ENCODE peak calls at places on chromosome 6, in six cellular contexts. K, Q, Z, S, L and I are unnamed samples.

GRCh38 chr6:28875348-28875747 is 48.4 kb downstream of the TRIM27 start:
- DNase-seq in K (no peak), Q (no peak), Z (no peak), S (no peak), L (no peak), I (no peak)

GRCh38 chr6:44289726-44290125 is 19.5 kb downstream of the TMEM151B start:
- DNase-seq in K (no peak), Q (no peak), Z (no peak), S (no peak), L (no peak), I (no peak)

GRCh38 chr6:111207141-111207858 is 120.0 kb downstream of the SLC16A10 start:
- DNase-seq in K (no peak), Q (no peak), Z (no peak), S (no peak), L (no peak), I (no peak)

GRCh38 chr6:158188591-158188990 is 20.4 kb downstream of the GTF2H5 start:
- DNase-seq in K (no peak), Q (no peak), Z (no peak), S (no peak), L (no peak), I (no peak)

GRCh38 chr6:19895866-19896579 is 58.9 kb downstream of the ID4 start:
- DNase-seq in K (no peak), Q (no peak), Z (no peak), S (no peak), L (no peak), I (no peak)

GRCh38 chr6:56246544-56246940 is 838 bp downstream of the COL21A1 start:
- DNase-seq in K (no peak), Q (no peak), Z (no peak), S (no peak), L (no peak), I (no peak)

GRCh38 chr6:39897699-39898098 is 36.6 kb downstream of the MOCS1 start:
- DNase-seq in K (no peak), Q (no peak), Z (no peak), S (no peak), L (no peak), I (no peak)

GRCh38 chr6:148751233-148751632 is 4.4 kb downstream of the UST start:
- DNase-seq in K (no peak), Q (no peak), Z (no peak), S (no peak), L (no peak), I (no peak)

GRCh38 chr6:7727150-7727950 is 1.5 kb downstream of the BMP6 start:
- DNase-seq in K (no peak), Q (peak; percentile 63), Z (no peak), S (no peak), L (peak; percentile 57), I (no peak)

GRCh38 chr6:11969092-11969491 is 43.0 kb upstream of the HIVEP1 start:
- DNase-seq in K (no peak), Q (no peak), Z (no peak), S (no peak), L (peak; percentile 51), I (no peak)

GRCh38 chr6:139230421-139230840 is 61.4 kb downstream of the TXLNB start:
- DNase-seq in K (no peak), Q (no peak), Z (no peak), S (no peak), L (no peak), I (peak; percentile 17)

GRCh38 chr6:128882560-128882959 is 378 bp upstream of the LAMA2 start:
- DNase-seq in K (no peak), Q (no peak), Z (no peak), S (no peak), L (no peak), I (no peak)

GRCh38 chr6:90190752-90191393 is 105.8 kb downstream of the BACH2 start:
- DNase-seq in K (no peak), Q (no peak), Z (no peak), S (no peak), L (no peak), I (no peak)

GRCh38 chr6:90192857-90193256 is 103.8 kb downstream of the BACH2 start:
- DNase-seq in K (no peak), Q (no peak), Z (no peak), S (no peak), L (no peak), I (no peak)

GRCh38 chr6:90195094-90195793 is 101.4 kb downstream of the BACH2 start:
- DNase-seq in K (no peak), Q (no peak), Z (no peak), S (no peak), L (no peak), I (no peak)

GRCh38 chr6:90193359-90193758 is 103.3 kb downstream of the BACH2 start:
- DNase-seq in K (no peak), Q (no peak), Z (no peak), S (no peak), L (no peak), I (no peak)

DNA sequence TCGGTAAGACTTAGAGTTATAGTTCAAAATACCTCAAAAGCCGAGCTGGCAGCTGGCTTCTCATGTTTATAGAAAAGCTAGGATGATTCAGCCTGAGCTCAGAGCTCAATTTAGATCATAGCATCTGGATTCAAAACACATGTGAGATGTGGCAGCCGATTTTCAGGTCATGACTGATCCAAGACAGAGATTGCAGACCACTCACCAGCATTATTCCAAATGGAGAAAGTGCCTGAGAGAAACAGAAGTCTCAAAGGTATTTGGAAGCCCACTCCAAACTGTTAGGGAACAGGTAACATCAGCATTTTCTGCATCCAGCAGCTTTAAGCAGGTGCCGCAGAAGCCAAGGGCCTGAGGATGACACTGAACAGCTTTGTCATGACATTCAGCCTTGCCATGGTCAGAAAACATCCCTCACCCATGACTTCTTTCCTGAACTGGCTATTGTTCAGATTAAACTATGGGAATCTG is 102.2 kb downstream of the BACH2 start:
- DNase-seq in K (no peak), Q (no peak), Z (no peak), S (no peak), L (peak; percentile 66), I (no peak)
- H3K27ac ChIP-seq in K (no peak overlapping the region), Q (no peak overlapping the region), Z (no peak overlapping the region), S (no peak overlapping the region), L (peak overlapping the region; percentile 23), I (no peak overlapping the region)

DNA sequence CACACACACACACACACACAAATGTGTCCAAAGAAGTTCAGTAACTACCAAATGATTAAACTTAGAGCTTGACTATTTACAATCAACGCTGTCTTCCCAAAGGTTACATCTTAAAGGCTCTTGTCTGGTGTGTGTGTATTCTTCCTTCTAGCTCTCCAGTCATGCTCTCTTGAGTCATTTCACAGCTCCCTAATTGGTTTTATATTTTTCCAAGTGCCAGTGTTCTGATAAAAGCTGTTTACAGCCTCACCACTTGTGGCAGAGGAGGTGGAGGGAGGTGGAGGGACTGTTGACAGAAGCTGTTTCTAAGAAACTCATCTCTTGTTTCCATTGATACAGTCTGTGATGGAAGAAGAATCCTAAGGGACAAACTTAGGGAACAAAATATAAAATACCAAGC is 64.0 kb downstream of the QRSL1 start:
- DNase-seq in K (no peak), Q (no peak), Z (no peak), S (no peak), L (no peak), I (no peak)
- H3K4me1 ChIP-seq in K (no peaks in the 10 kb centered on the region), Q (peaks cover 29% of the 10 kb centered on the region), Z (no peaks in the 10 kb centered on the region), S (no peaks in the 10 kb centered on the region), L (peaks cover 16% of the 10 kb centered on the region), I (no peaks in the 10 kb centered on the region)

DNA sequence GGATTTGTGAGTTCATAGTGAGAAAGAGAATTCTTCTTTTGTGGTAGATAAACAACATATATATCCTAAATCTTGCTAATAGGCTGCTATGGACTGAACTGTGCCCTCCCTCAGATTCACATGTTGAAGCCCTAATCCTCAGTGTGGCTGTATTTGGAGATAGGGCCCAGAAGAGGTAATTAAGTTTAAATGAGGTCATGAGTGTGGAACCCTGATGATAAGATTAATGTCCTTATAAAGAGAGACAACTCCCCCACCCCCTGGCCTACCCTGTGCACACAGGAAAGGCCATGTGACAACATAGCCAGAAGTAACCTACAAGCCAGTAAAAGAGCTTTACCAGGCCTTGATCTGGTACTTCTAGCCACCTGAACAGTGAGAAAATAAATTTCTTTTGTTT is 200.1 kb upstream of the EYA4 start:
- DNase-seq in K (no peak), Q (no peak), Z (no peak), S (no peak), L (no peak), I (no peak)
- H3K4me3 ChIP-seq in K (no peak overlapping the region), Q (no peak overlapping the region), Z (no peak overlapping the region), S (no peak overlapping the region), L (no peak overlapping the region), I (no peak overlapping the region)

GRCh38 chr6:80321011-80321410 is 214.5 kb downstream of the BCKDHB start:
- DNase-seq in K (no peak), Q (no peak), Z (no peak), S (no peak), L (no peak), I (no peak)

GRCh38 chr6:80319286-80319685 is 212.8 kb downstream of the BCKDHB start:
- DNase-seq in K (no peak), Q (no peak), Z (no peak), S (no peak), L (no peak), I (no peak)

GRCh38 chr6:80314531-80314930 is 208.1 kb downstream of the BCKDHB start:
- DNase-seq in K (no peak), Q (no peak), Z (no peak), S (no peak), L (no peak), I (no peak)

DNA sequence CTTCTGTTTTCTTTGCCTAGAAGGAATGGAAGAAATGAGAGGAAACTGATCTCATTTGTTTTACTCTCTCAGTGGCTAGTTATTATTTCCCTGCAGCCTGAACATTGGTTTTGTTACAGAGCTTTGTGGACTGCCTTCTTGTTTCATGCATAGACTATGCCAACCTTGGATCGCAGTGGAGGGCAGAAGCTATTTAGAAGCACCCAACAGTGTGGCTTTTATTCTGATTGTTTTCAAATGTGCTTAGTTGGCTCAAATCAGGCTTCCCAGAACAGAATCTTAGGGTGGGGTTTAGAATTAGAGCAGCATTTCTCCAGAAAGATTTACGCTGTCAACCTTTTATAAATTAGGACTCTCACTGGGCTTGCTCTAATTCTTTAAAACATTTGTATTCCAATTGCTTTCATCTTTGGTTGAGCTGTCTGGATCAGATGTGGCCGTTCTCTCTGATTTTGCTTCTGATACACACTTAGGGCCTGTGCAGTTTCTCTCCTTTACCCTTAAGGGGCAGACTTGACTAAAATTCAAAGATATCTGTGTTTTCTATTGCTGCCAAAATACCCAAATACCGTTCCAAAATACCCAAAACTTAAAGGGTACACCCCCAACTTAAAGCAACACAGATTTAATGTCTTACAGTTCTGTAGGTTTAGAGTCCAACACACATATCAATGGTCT is 210.3 kb downstream of the BCKDHB start:
- DNase-seq in K (no peak), Q (no peak), Z (no peak), S (no peak), L (no peak), I (no peak)
- H3K27ac ChIP-seq in K (no peak overlapping the region), Q (no peak overlapping the region), Z (no peak overlapping the region), S (no peak overlapping the region), L (no peak overlapping the region), I (no peak overlapping the region)

DNA sequence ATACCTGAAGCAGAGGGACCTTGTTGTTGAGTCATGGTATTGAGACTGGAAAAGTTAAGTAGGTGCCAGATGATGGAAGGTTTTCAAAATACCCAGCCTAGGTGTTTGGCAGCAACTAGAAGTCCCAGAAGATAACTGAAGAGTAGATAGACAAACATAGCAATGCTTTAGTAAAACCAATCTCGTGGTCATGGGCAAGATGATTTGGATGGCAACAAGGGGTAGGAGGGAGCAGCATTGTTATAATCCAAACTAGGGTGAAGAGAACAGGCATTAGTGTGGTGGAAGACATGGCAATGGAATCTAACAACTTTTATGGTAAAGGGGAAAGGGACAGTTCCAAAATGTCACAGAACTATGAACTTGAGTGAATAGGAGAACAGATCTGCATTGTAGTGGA is 2.3 kb downstream of the FILIP1 start:
- DNase-seq in K (no peak), Q (no peak), Z (no peak), S (no peak), L (no peak), I (no peak)
- H3K4me1 ChIP-seq in K (no peaks in the 10 kb centered on the region), Q (peaks cover 26% of the 10 kb centered on the region), Z (peaks cover 7% of the 10 kb centered on the region), S (peaks cover 14% of the 10 kb centered on the region), L (no peaks in the 10 kb centered on the region), I (peaks cover 8% of the 10 kb centered on the region)

GRCh38 chr6:125818225-125818657 is 27.5 kb downstream of the NCOA7 start:
- DNase-seq in K (no peak), Q (no peak), Z (no peak), S (no peak), L (no peak), I (no peak)
- H3K4me3 ChIP-seq in K (no peak overlapping the region), Q (no peak overlapping the region), Z (no peak overlapping the region), S (no peak overlapping the region), L (no peak overlapping the region), I (no peak overlapping the region)